ENCODE peak calls at places on chromosomes 3 and 15, in five cellular contexts. B is heart left ventricle, Z is right lobe of liver, H is sigmoid colon, L is Peyer's patch. A is an unnamed sample.

GRCh38 chr15:55279746-55280351 is 9.8 kb downstream of the RAB27A start:
- DNase-seq in B (no peak), Z (no peak), H (no peak), L (peak), A (peak)

GRCh38 chr15:91668370-91668769 is 185.1 kb upstream of the SLCO3A1 start:
- DNase-seq in B (no peak), Z (no peak), H (no peak), L (no peak), A (peak)

GRCh38 chr15:68054658-68055223 is 626 bp downstream of the PIAS1 start:
- DNase-seq in B (peak), Z (peak), H (peak), L (peak), A (peak)

GRCh38 chr3:123349566-123350450 is 99.1 kb downstream of the ADCY5 start:
- DNase-seq in B (no peak), Z (no peak), H (peak), L (no peak), A (no peak)

GRCh38 chr15:69974321-69974720 is 123.4 kb downstream of the TLE3 start:
- DNase-seq in B (no peak), Z (no peak), H (no peak), L (no peak), A (no peak)

GRCh38 chr3:131038326-131038725 is 11.6 kb downstream of the NEK11 start:
- DNase-seq in B (no peak), Z (no peak), H (no peak), L (no peak), A (no peak)

GRCh38 chr3:153051427-153052095 is 110.5 kb upstream of the RAP2B start:
- DNase-seq in B (no peak), Z (no peak), H (no peak), L (no peak), A (peak)

GRCh38 chr15:56366211-56366610 is 985 bp downstream of the TEX9 start:
- DNase-seq in B (no peak), Z (no peak), H (no peak), L (no peak), A (no peak)

GRCh38 chr3:50390523-50391177 is 31.3 kb upstream of the TMEM115 start:
- DNase-seq in B (peak), Z (peak), H (peak), L (no peak), A (peak)

GRCh38 chr15:52857937-52858336 is 67.8 kb upstream of the ONECUT1 start:
- DNase-seq in B (no peak), Z (no peak), H (no peak), L (no peak), A (no peak)

GRCh38 chr15:75904241-75904631 is 558 bp downstream of the FBXO22 start:
- DNase-seq in B (peak), Z (peak), H (no peak), L (no peak), A (peak)

GRCh38 chr3:58167431-58168351 is 43.1 kb downstream of the DNASE1L3 start:
- DNase-seq in B (peak), Z (no peak), H (peak), L (no peak), A (peak)

GRCh38 chr15:92636401-92636949 is 19.1 kb downstream of the FAM174B start:
- DNase-seq in B (no peak), Z (no peak), H (no peak), L (no peak), A (no peak)

GRCh38 chr3:160010578-160010977 is 21.9 kb downstream of the IL12A start:
- DNase-seq in B (no peak), Z (no peak), H (no peak), L (no peak), A (no peak)

GRCh38 chr3:110821586-110821985 is 250.0 kb upstream of the NECTIN3 start:
- DNase-seq in B (no peak), Z (no peak), H (no peak), L (no peak), A (no peak)

GRCh38 chr3:40185029-40185695 is 124.3 kb upstream of the EIF1B start:
- DNase-seq in B (no peak), Z (no peak), H (no peak), L (no peak), A (no peak)

GRCh38 chr3:72145506-72146380 is 360.8 kb upstream of the PROK2 start:
- DNase-seq in B (no peak), Z (no peak), H (no peak), L (no peak), A (peak)

GRCh38 chr3:73046195-73046594 is 15.3 kb upstream of the EBLN2 start:
- DNase-seq in B (no peak), Z (no peak), H (no peak), L (no peak), A (no peak)

GRCh38 chr15:33311312-33311971 is 675 bp downstream of the RYR3 start:
- DNase-seq in B (no peak), Z (no peak), H (peak), L (no peak), A (peak)

GRCh38 chr15:85329561-85330421 is 50.6 kb upstream of the AKAP13 start:
- DNase-seq in B (no peak), Z (no peak), H (no peak), L (peak), A (peak)

GRCh38 chr3:96354742-96355141 is 459.7 kb upstream of the EPHA6 start:
- DNase-seq in B (no peak), Z (no peak), H (no peak), L (no peak), A (no peak)

GRCh38 chr3:182979103-182979697 is 1.1 kb downstream of the DCUN1D1 start:
- DNase-seq in B (no peak), Z (no peak), H (no peak), L (no peak), A (peak)

GRCh38 chr15:99279783-99280307 is 28.6 kb downstream of the LRRC28 start:
- DNase-seq in B (no peak), Z (no peak), H (no peak), L (no peak), A (no peak)

GRCh38 chr3:71450985-71451560 is 132.5 kb downstream of the FOXP1 start:
- DNase-seq in B (no peak), Z (no peak), H (no peak), L (no peak), A (no peak)

GRCh38 chr3:8565376-8565775 is 63.8 kb downstream of the LMCD1 start:
- DNase-seq in B (no peak), Z (no peak), H (no peak), L (no peak), A (no peak)

GRCh38 chr3:148128136-148128535 is 569.6 kb upstream of the AGTR1 start:
- DNase-seq in B (no peak), Z (no peak), H (no peak), L (no peak), A (no peak)

GRCh38 chr3:114850913-114851312 is 296.2 kb downstream of the ZBTB20 start:
- DNase-seq in B (no peak), Z (no peak), H (no peak), L (no peak), A (peak)

GRCh38 chr15:63941698-63942465 is 104.4 kb downstream of the DAPK2 start:
- DNase-seq in B (peak), Z (peak), H (no peak), L (no peak), A (no peak)

GRCh38 chr15:37616215-37616614 is 318.2 kb upstream of the TMCO5A start:
- DNase-seq in B (no peak), Z (no peak), H (no peak), L (no peak), A (no peak)

GRCh38 chr3:127000128-127000527 is 17.2 kb downstream of the PLXNA1 start:
- DNase-seq in B (no peak), Z (no peak), H (no peak), L (no peak), A (no peak)

GRCh38 chr3:157176108-157176507 is 16.2 kb upstream of the CCNL1 start:
- DNase-seq in B (no peak), Z (no peak), H (no peak), L (no peak), A (no peak)

GRCh38 chr3:123816673-123817207 is 67.4 kb downstream of the MYLK start:
- DNase-seq in B (no peak), Z (no peak), H (no peak), L (no peak), A (no peak)

GRCh38 chr3:134904333-134904771 is 109.3 kb downstream of the EPHB1 start:
- DNase-seq in B (no peak), Z (no peak), H (no peak), L (no peak), A (no peak)

GRCh38 chr15:20645956-20646355 is 104.4 kb upstream of the GOLGA6L6 start:
- DNase-seq in B (peak), Z (no peak), H (peak), L (peak), A (no peak)

GRCh38 chr3:160378331-160379109 is 20.5 kb downstream of the IFT80 start:
- DNase-seq in B (no peak), Z (no peak), H (no peak), L (no peak), A (no peak)

GRCh38 chr15:42409011-42409410 is 49.7 kb downstream of the CAPN3 start:
- DNase-seq in B (no peak), Z (peak), H (no peak), L (no peak), A (no peak)

GRCh38 chr15:29071907-29072273 is 186.1 kb downstream of the APBA2 start:
- DNase-seq in B (no peak), Z (no peak), H (peak), L (no peak), A (no peak)

GRCh38 chr15:96311639-96312038 is 18.9 kb upstream of the NR2F2 start:
- DNase-seq in B (no peak), Z (no peak), H (no peak), L (no peak), A (no peak)

GRCh38 chr3:69642606-69643005 is 96.7 kb upstream of the MITF start:
- DNase-seq in B (no peak), Z (no peak), H (no peak), L (no peak), A (no peak)

GRCh38 chr3:69639851-69640250 is 99.4 kb upstream of the MITF start:
- DNase-seq in B (no peak), Z (no peak), H (no peak), L (no peak), A (no peak)
- TF ChIP-seq POLR2A in B (no peak), Z (no peak), H (no peak), L (no peak), A (no peak)

DNA sequence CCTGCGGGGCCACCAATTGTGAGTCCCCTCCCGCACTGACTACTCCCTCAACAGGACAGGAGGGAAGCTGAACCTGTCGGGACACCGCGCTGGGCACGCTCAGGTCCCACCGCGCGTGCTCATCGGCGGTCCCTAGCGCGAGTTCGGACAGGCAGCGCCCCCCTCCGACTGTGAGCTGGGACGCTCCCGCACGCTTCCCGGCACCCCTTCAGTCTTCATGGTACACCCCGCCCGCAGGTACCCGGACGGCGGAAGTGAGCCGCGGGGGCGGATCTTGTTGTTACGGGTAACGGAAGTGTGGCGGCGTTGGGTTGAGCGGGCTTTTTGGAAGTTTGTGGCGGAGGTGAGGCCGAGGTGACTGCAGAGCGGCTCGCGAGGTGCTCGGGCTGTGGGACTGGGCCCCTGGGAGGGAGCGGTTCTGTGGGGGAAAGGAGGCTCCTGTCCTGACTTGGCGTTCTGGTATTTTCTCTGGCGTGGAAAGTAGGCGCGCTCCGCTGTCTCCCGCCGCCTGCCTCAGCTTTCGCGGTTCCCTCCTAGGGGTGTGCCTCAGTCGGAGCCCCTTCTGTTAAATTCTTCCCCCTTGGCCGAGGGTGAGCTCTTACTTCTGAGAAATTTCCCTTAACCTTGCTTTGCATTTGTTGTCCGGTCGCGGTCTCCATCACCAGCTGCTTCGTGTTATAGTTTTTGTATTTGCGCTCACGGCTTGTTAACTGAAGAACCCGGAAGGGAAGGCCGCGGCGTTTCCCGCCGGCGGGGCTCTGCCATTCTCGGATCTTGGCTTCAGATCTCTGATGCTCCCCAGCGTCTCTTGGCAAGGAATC is at the start of gene FANCI:
- DNase-seq in B (peak), Z (peak), H (peak), L (peak), A (peak)
- TF ChIP-seq POLR2A in B (peak), Z (peak), H (no peak), L (no peak), A (peak)

GRCh38 chr3:12994357-12994606 is 78.9 kb downstream of the IQSEC1 start:
- DNase-seq in B (peak), Z (no peak), H (peak), L (peak), A (peak)

GRCh38 chr3:12995389-12996180 is 77.6 kb downstream of the IQSEC1 start:
- DNase-seq in B (no peak), Z (no peak), H (no peak), L (no peak), A (no peak)

GRCh38 chr3:12996181-12996506 is 77.1 kb downstream of the IQSEC1 start:
- DNase-seq in B (no peak), Z (no peak), H (no peak), L (no peak), A (no peak)

GRCh38 chr3:12993623-12994356 is 79.4 kb downstream of the IQSEC1 start:
- DNase-seq in B (no peak), Z (no peak), H (peak), L (no peak), A (peak)

GRCh38 chr3:12994607-12995388 is 78.4 kb downstream of the IQSEC1 start:
- DNase-seq in B (peak), Z (peak), H (peak), L (peak), A (peak)
- TF ChIP-seq POLR2A in B (peak), Z (peak), H (peak), L (peak), A (peak)

DNA sequence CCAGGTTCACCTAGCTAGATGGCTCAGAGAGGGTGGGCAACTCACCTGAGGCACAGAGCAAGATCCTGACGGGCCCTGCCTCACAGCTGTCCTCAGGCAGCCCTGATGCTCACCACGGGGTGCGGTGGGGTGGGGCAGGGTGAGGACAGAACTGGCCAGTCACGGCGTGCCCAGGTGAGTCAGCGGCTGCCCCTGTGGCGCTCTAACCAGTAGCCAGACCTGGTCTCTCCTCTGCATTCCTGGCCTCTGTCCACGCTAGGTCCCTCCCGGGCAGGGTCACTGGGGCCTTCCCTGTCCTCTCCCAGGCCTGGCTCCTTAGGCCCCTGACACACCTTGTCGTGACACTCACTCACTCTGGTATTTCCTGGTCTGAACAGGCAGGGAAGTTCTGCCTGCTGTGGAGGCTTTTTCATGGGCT is 904 bp downstream of the ALS2CL start:
- DNase-seq in B (no peak), Z (peak), H (no peak), L (no peak), A (no peak)
- TF ChIP-seq POLR2A in B (no peak), Z (peak), H (peak), L (peak), A (no peak)

DNA sequence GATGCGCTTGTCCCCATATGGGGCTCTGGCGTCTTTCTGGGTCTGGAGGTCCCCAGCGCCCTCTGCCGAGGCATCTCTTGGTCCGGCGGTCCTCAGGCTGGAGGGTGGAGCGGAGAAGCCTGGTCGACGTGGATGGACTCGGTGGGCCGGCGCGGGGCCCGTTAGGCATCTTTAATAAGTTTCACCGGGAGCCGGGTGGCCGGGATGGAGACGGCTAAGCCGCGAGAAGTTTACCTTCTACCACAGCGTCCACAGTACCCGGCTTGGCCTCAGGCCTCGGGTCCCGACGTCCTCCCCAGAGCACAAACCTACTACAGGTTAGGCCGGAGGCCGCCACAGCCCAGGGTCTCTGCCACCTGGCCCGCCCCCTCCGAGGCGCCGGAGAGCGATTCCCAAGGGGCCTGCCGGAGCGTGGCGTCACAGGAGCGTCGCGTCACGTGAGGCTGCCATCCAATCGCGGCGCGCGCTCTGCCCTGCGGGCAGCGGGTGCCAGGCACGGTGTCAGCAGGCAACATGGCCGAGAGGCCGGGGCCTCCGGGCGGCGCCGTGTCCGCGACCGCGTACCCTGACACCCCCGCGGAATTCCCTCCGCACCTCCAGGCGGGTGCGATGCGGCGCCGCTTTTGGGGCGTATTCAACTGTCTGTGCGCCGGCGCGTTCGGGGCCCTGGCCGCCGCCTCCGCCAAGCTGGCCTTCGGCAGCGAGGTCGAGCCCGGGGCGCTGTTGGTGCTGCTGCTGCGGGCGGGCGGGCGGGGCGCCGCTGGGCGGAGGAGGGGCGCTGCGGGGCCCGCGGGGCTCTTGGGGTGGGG is at the start of gene TMEM42:
- DNase-seq in B (peak), Z (peak), H (peak), L (peak), A (peak)
- TF ChIP-seq POLR2A in B (peak), Z (peak), H (peak), L (peak), A (peak)

GRCh38 chr3:105775368-105775767 is 93.4 kb downstream of the CBLB start:
- DNase-seq in B (no peak), Z (no peak), H (no peak), L (no peak), A (no peak)
- TF ChIP-seq POLR2A in B (no peak), Z (no peak), H (no peak), L (no peak), A (no peak)

GRCh38 chr3:39135170-39135805 is 18.1 kb downstream of the CSRNP1 start:
- DNase-seq in B (peak), Z (no peak), H (peak), L (no peak), A (no peak)
- TF ChIP-seq POLR2A in B (peak), Z (no peak), H (no peak), L (no peak), A (no peak)

DNA sequence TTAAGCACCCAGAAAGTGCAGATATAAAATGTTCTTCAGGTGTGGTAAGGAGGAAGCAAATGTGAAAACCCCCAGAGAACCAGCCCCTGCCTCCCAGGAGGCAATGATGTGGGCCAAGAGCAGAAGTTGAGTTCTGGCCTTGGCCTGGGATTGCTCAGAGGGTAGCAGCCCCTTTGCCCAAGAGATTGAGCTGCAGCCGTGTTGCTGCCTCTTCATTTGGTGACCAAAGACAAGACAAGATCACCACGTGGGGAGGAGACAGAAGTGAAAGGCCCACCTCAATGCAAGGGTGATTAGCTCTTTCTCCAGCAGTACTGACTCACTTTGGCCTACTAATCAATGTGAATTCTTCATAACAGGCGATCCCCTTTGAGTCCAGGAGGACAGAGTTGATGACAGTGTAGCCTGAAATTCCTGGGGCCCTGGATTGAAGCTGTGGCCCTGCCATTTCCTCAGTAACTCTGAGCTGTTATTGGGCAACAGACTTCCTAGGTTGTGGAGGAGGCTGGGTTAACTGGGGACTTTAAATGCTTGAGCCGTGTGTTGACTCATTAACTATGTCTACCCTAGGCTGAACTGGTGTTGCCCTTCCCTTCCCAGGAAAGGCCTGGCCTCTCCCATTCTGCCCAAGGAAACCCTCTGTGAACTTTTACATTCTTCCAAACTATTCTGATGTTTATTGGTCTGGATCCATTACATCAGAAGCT is 86.5 kb downstream of the ST6GAL1 start:
- DNase-seq in B (no peak), Z (no peak), H (no peak), L (no peak), A (no peak)
- TF ChIP-seq POLR2A in B (no peak), Z (no peak), H (no peak), L (no peak), A (no peak)